ENCODE peak calls at places on chromosomes 2 and 18, in nine cellular contexts. One of them, this sample, is unnamed.
A peak's percentile ranks its signal among the peaks of the same experiment; 100 is the strongest.

GRCh38 chr2:188523901-188524300 is 232.2 kb downstream of the GULP1 start:
- DNase-seq in NCI-H1105: peak; percentile 14
- DNase-seq in GDM1: no peak
- DNase-seq in Jurkat, Clone E6-1: no peak
- DNase-seq in EL: peak; percentile 22
- DNase-seq in Caki2: no peak
- DNase-seq in stimulated activated CD4-positive, alpha-beta T cell treated with anti-CD3 and anti-CD28 coated beads, TNF-alpha, amount 100 ng/mL, for 24 hours: no peak
- DNase-seq in CD4-positive, alpha-beta T cell: no peak
- DNase-seq in GM12865: no peak
- DNase-seq in this sample: peak; percentile 14

GRCh38 chr2:238141541-238142318 is 3.3 kb downstream of the KLHL30 start:
- DNase-seq in NCI-H1105: no peak
- DNase-seq in GDM1: no peak
- DNase-seq in Jurkat, Clone E6-1: no peak
- DNase-seq in EL: peak; percentile 73
- DNase-seq in Caki2: peak; percentile 40
- DNase-seq in stimulated activated CD4-positive, alpha-beta T cell treated with anti-CD3 and anti-CD28 coated beads, TNF-alpha, amount 100 ng/mL, for 24 hours: no peak
- DNase-seq in CD4-positive, alpha-beta T cell: no peak
- DNase-seq in GM12865: no peak
- DNase-seq in this sample: no peak

GRCh38 chr18:29181151-29181901 is 1004.4 kb upstream of the CDH2 start:
- DNase-seq in NCI-H1105: no peak
- DNase-seq in GDM1: no peak
- DNase-seq in Jurkat, Clone E6-1: no peak
- DNase-seq in EL: peak; percentile 87
- DNase-seq in Caki2: peak; percentile 37
- DNase-seq in stimulated activated CD4-positive, alpha-beta T cell treated with anti-CD3 and anti-CD28 coated beads, TNF-alpha, amount 100 ng/mL, for 24 hours: no peak
- DNase-seq in CD4-positive, alpha-beta T cell: no peak
- DNase-seq in GM12865: no peak
- DNase-seq in this sample: no peak

GRCh38 chr2:70627499-70627898 is 73.9 kb upstream of the TGFA start:
- DNase-seq in NCI-H1105: peak; percentile 42
- DNase-seq in GDM1: no peak
- DNase-seq in Jurkat, Clone E6-1: no peak
- DNase-seq in EL: no peak
- DNase-seq in Caki2: no peak
- DNase-seq in stimulated activated CD4-positive, alpha-beta T cell treated with anti-CD3 and anti-CD28 coated beads, TNF-alpha, amount 100 ng/mL, for 24 hours: no peak
- DNase-seq in CD4-positive, alpha-beta T cell: no peak
- DNase-seq in GM12865: no peak
- DNase-seq in this sample: peak; percentile 44

GRCh38 chr18:13584826-13585225 is 141.5 kb downstream of the FAM210A start:
- DNase-seq in NCI-H1105: no peak
- DNase-seq in GDM1: no peak
- DNase-seq in Jurkat, Clone E6-1: no peak
- DNase-seq in EL: no peak
- DNase-seq in Caki2: no peak
- DNase-seq in stimulated activated CD4-positive, alpha-beta T cell treated with anti-CD3 and anti-CD28 coated beads, TNF-alpha, amount 100 ng/mL, for 24 hours: no peak
- DNase-seq in CD4-positive, alpha-beta T cell: no peak
- DNase-seq in GM12865: no peak
- DNase-seq in this sample: no peak

GRCh38 chr2:68325056-68325455 is 5.3 kb upstream of the CNRIP1 start:
- DNase-seq in NCI-H1105: no peak
- DNase-seq in GDM1: no peak
- DNase-seq in Jurkat, Clone E6-1: no peak
- DNase-seq in EL: no peak
- DNase-seq in Caki2: no peak
- DNase-seq in stimulated activated CD4-positive, alpha-beta T cell treated with anti-CD3 and anti-CD28 coated beads, TNF-alpha, amount 100 ng/mL, for 24 hours: no peak
- DNase-seq in CD4-positive, alpha-beta T cell: no peak
- DNase-seq in GM12865: no peak
- DNase-seq in this sample: no peak

GRCh38 chr2:205527801-205528200 is 154.5 kb upstream of the NRP2 start:
- DNase-seq in NCI-H1105: no peak
- DNase-seq in GDM1: no peak
- DNase-seq in Jurkat, Clone E6-1: no peak
- DNase-seq in EL: peak; percentile 8
- DNase-seq in Caki2: no peak
- DNase-seq in stimulated activated CD4-positive, alpha-beta T cell treated with anti-CD3 and anti-CD28 coated beads, TNF-alpha, amount 100 ng/mL, for 24 hours: no peak
- DNase-seq in CD4-positive, alpha-beta T cell: no peak
- DNase-seq in GM12865: no peak
- DNase-seq in this sample: no peak

GRCh38 chr2:80105020-80105419 is 199.5 kb downstream of the LRRTM1 start:
- DNase-seq in NCI-H1105: no peak
- DNase-seq in GDM1: no peak
- DNase-seq in Jurkat, Clone E6-1: no peak
- DNase-seq in EL: peak; percentile 44
- DNase-seq in Caki2: no peak
- DNase-seq in stimulated activated CD4-positive, alpha-beta T cell treated with anti-CD3 and anti-CD28 coated beads, TNF-alpha, amount 100 ng/mL, for 24 hours: no peak
- DNase-seq in CD4-positive, alpha-beta T cell: no peak
- DNase-seq in GM12865: no peak
- DNase-seq in this sample: no peak

GRCh38 chr2:174971868-174972781 is 33.1 kb downstream of the CHN1 start:
- DNase-seq in NCI-H1105: no peak
- DNase-seq in GDM1: no peak
- DNase-seq in Jurkat, Clone E6-1: no peak
- DNase-seq in EL: peak; percentile 86
- DNase-seq in Caki2: peak; percentile 91
- DNase-seq in stimulated activated CD4-positive, alpha-beta T cell treated with anti-CD3 and anti-CD28 coated beads, TNF-alpha, amount 100 ng/mL, for 24 hours: no peak
- DNase-seq in CD4-positive, alpha-beta T cell: no peak
- DNase-seq in GM12865: no peak
- DNase-seq in this sample: peak; percentile 71

GRCh38 chr2:119216994-119217393 is 6.6 kb upstream of the STEAP3 start:
- DNase-seq in NCI-H1105: no peak
- DNase-seq in GDM1: no peak
- DNase-seq in Jurkat, Clone E6-1: no peak
- DNase-seq in EL: no peak
- DNase-seq in Caki2: no peak
- DNase-seq in stimulated activated CD4-positive, alpha-beta T cell treated with anti-CD3 and anti-CD28 coated beads, TNF-alpha, amount 100 ng/mL, for 24 hours: no peak
- DNase-seq in CD4-positive, alpha-beta T cell: no peak
- DNase-seq in GM12865: no peak
- DNase-seq in this sample: no peak

GRCh38 chr2:181348091-181348837 is 108.9 kb upstream of the ITGA4 start:
- DNase-seq in NCI-H1105: no peak
- DNase-seq in GDM1: no peak
- DNase-seq in Jurkat, Clone E6-1: no peak
- DNase-seq in EL: no peak
- DNase-seq in Caki2: no peak
- DNase-seq in stimulated activated CD4-positive, alpha-beta T cell treated with anti-CD3 and anti-CD28 coated beads, TNF-alpha, amount 100 ng/mL, for 24 hours: no peak
- DNase-seq in CD4-positive, alpha-beta T cell: no peak
- DNase-seq in GM12865: peak; percentile 84
- DNase-seq in this sample: no peak

GRCh38 chr2:172674034-172674967 is 61.3 kb upstream of the RAPGEF4 start:
- DNase-seq in NCI-H1105: no peak
- DNase-seq in GDM1: no peak
- DNase-seq in Jurkat, Clone E6-1: no peak
- DNase-seq in EL: peak; percentile 16
- DNase-seq in Caki2: no peak
- DNase-seq in stimulated activated CD4-positive, alpha-beta T cell treated with anti-CD3 and anti-CD28 coated beads, TNF-alpha, amount 100 ng/mL, for 24 hours: peak; percentile 34
- DNase-seq in CD4-positive, alpha-beta T cell: peak; percentile 54
- DNase-seq in GM12865: no peak
- DNase-seq in this sample: no peak

GRCh38 chr2:9637330-9637729 is 6.5 kb upstream of the YWHAQ start:
- DNase-seq in NCI-H1105: no peak
- DNase-seq in GDM1: no peak
- DNase-seq in Jurkat, Clone E6-1: no peak
- DNase-seq in EL: peak; percentile 76
- DNase-seq in Caki2: peak; percentile 55
- DNase-seq in stimulated activated CD4-positive, alpha-beta T cell treated with anti-CD3 and anti-CD28 coated beads, TNF-alpha, amount 100 ng/mL, for 24 hours: no peak
- DNase-seq in CD4-positive, alpha-beta T cell: no peak
- DNase-seq in GM12865: peak; percentile 35
- DNase-seq in this sample: peak; percentile 12

GRCh38 chr2:229249536-229249935 is 21.6 kb downstream of the PID1 start:
- DNase-seq in NCI-H1105: no peak
- DNase-seq in GDM1: no peak
- DNase-seq in Jurkat, Clone E6-1: no peak
- DNase-seq in EL: no peak
- DNase-seq in Caki2: no peak
- DNase-seq in stimulated activated CD4-positive, alpha-beta T cell treated with anti-CD3 and anti-CD28 coated beads, TNF-alpha, amount 100 ng/mL, for 24 hours: no peak
- DNase-seq in CD4-positive, alpha-beta T cell: no peak
- DNase-seq in GM12865: no peak
- DNase-seq in this sample: no peak

GRCh38 chr2:238100821-238101771 is 956 bp downstream of the ESPNL start:
- DNase-seq in NCI-H1105: no peak
- DNase-seq in GDM1: no peak
- DNase-seq in Jurkat, Clone E6-1: no peak
- DNase-seq in EL: no peak
- DNase-seq in Caki2: no peak
- DNase-seq in stimulated activated CD4-positive, alpha-beta T cell treated with anti-CD3 and anti-CD28 coated beads, TNF-alpha, amount 100 ng/mL, for 24 hours: no peak
- DNase-seq in CD4-positive, alpha-beta T cell: peak; percentile 29
- DNase-seq in GM12865: no peak
- DNase-seq in this sample: no peak

GRCh38 chr18:59877366-59877765 is 22.4 kb upstream of the PMAIP1 start:
- DNase-seq in NCI-H1105: no peak
- DNase-seq in GDM1: peak; percentile 11
- DNase-seq in Jurkat, Clone E6-1: no peak
- DNase-seq in EL: no peak
- DNase-seq in Caki2: no peak
- DNase-seq in stimulated activated CD4-positive, alpha-beta T cell treated with anti-CD3 and anti-CD28 coated beads, TNF-alpha, amount 100 ng/mL, for 24 hours: no peak
- DNase-seq in CD4-positive, alpha-beta T cell: no peak
- DNase-seq in GM12865: no peak
- DNase-seq in this sample: no peak

GRCh38 chr2:30655211-30655610 is 152.0 kb downstream of the CAPN13 start:
- DNase-seq in NCI-H1105: no peak
- DNase-seq in GDM1: no peak
- DNase-seq in Jurkat, Clone E6-1: no peak
- DNase-seq in EL: no peak
- DNase-seq in Caki2: no peak
- DNase-seq in stimulated activated CD4-positive, alpha-beta T cell treated with anti-CD3 and anti-CD28 coated beads, TNF-alpha, amount 100 ng/mL, for 24 hours: no peak
- DNase-seq in CD4-positive, alpha-beta T cell: no peak
- DNase-seq in GM12865: no peak
- DNase-seq in this sample: no peak

GRCh38 chr2:11822746-11823411 is 76.4 kb downstream of the LPIN1 start:
- DNase-seq in NCI-H1105: no peak
- DNase-seq in GDM1: no peak
- DNase-seq in Jurkat, Clone E6-1: no peak
- DNase-seq in EL: no peak
- DNase-seq in Caki2: no peak
- DNase-seq in stimulated activated CD4-positive, alpha-beta T cell treated with anti-CD3 and anti-CD28 coated beads, TNF-alpha, amount 100 ng/mL, for 24 hours: no peak
- DNase-seq in CD4-positive, alpha-beta T cell: no peak
- DNase-seq in GM12865: no peak
- DNase-seq in this sample: no peak

GRCh38 chr2:11422491-11422865 is 43.5 kb downstream of the E2F6 start:
- DNase-seq in NCI-H1105: no peak
- DNase-seq in GDM1: no peak
- DNase-seq in Jurkat, Clone E6-1: no peak
- DNase-seq in EL: no peak
- DNase-seq in Caki2: no peak
- DNase-seq in stimulated activated CD4-positive, alpha-beta T cell treated with anti-CD3 and anti-CD28 coated beads, TNF-alpha, amount 100 ng/mL, for 24 hours: no peak
- DNase-seq in CD4-positive, alpha-beta T cell: no peak
- DNase-seq in GM12865: no peak
- DNase-seq in this sample: no peak

GRCh38 chr2:240391111-240392051 is 44.1 kb upstream of the GPC1 start:
- DNase-seq in NCI-H1105: no peak
- DNase-seq in GDM1: no peak
- DNase-seq in Jurkat, Clone E6-1: no peak
- DNase-seq in EL: no peak
- DNase-seq in Caki2: no peak
- DNase-seq in stimulated activated CD4-positive, alpha-beta T cell treated with anti-CD3 and anti-CD28 coated beads, TNF-alpha, amount 100 ng/mL, for 24 hours: no peak
- DNase-seq in CD4-positive, alpha-beta T cell: no peak
- DNase-seq in GM12865: no peak
- DNase-seq in this sample: no peak

GRCh38 chr18:56711706-56712445 is 60.7 kb downstream of the WDR7 start:
- DNase-seq in NCI-H1105: no peak
- DNase-seq in GDM1: no peak
- DNase-seq in Jurkat, Clone E6-1: no peak
- DNase-seq in EL: no peak
- DNase-seq in Caki2: no peak
- DNase-seq in stimulated activated CD4-positive, alpha-beta T cell treated with anti-CD3 and anti-CD28 coated beads, TNF-alpha, amount 100 ng/mL, for 24 hours: no peak
- DNase-seq in CD4-positive, alpha-beta T cell: no peak
- DNase-seq in GM12865: no peak
- DNase-seq in this sample: no peak

GRCh38 chr18:64287926-64288325 is 139.0 kb upstream of the LINC00305 start:
- DNase-seq in NCI-H1105: no peak
- DNase-seq in GDM1: no peak
- DNase-seq in Jurkat, Clone E6-1: no peak
- DNase-seq in EL: no peak
- DNase-seq in Caki2: no peak
- DNase-seq in stimulated activated CD4-positive, alpha-beta T cell treated with anti-CD3 and anti-CD28 coated beads, TNF-alpha, amount 100 ng/mL, for 24 hours: no peak
- DNase-seq in CD4-positive, alpha-beta T cell: no peak
- DNase-seq in GM12865: no peak
- DNase-seq in this sample: no peak

GRCh38 chr2:85589982-85590791 is 5.4 kb upstream of the RNF181 start:
- DNase-seq in NCI-H1105: no peak
- DNase-seq in GDM1: peak; percentile 56
- DNase-seq in Jurkat, Clone E6-1: no peak
- DNase-seq in EL: peak; percentile 85
- DNase-seq in Caki2: no peak
- DNase-seq in stimulated activated CD4-positive, alpha-beta T cell treated with anti-CD3 and anti-CD28 coated beads, TNF-alpha, amount 100 ng/mL, for 24 hours: no peak
- DNase-seq in CD4-positive, alpha-beta T cell: no peak
- DNase-seq in GM12865: no peak
- DNase-seq in this sample: no peak

GRCh38 chr2:127563458-127564428 is 28.3 kb downstream of the MYO7B start:
- DNase-seq in NCI-H1105: no peak
- DNase-seq in GDM1: no peak
- DNase-seq in Jurkat, Clone E6-1: no peak
- DNase-seq in EL: no peak
- DNase-seq in Caki2: no peak
- DNase-seq in stimulated activated CD4-positive, alpha-beta T cell treated with anti-CD3 and anti-CD28 coated beads, TNF-alpha, amount 100 ng/mL, for 24 hours: no peak
- DNase-seq in CD4-positive, alpha-beta T cell: no peak
- DNase-seq in GM12865: peak; percentile 93
- DNase-seq in this sample: no peak

GRCh38 chr2:14756122-14756541 is 123.6 kb downstream of the LRATD1 start:
- DNase-seq in NCI-H1105: no peak
- DNase-seq in GDM1: no peak
- DNase-seq in Jurkat, Clone E6-1: no peak
- DNase-seq in EL: peak; percentile 39
- DNase-seq in Caki2: no peak
- DNase-seq in stimulated activated CD4-positive, alpha-beta T cell treated with anti-CD3 and anti-CD28 coated beads, TNF-alpha, amount 100 ng/mL, for 24 hours: no peak
- DNase-seq in CD4-positive, alpha-beta T cell: no peak
- DNase-seq in GM12865: no peak
- DNase-seq in this sample: no peak

GRCh38 chr2:11582526-11583202 is 48.8 kb downstream of the GREB1 start:
- DNase-seq in NCI-H1105: peak; percentile 16
- DNase-seq in GDM1: peak; percentile 9
- DNase-seq in Jurkat, Clone E6-1: peak; percentile 45
- DNase-seq in EL: peak; percentile 67
- DNase-seq in Caki2: no peak
- DNase-seq in stimulated activated CD4-positive, alpha-beta T cell treated with anti-CD3 and anti-CD28 coated beads, TNF-alpha, amount 100 ng/mL, for 24 hours: peak; percentile 65
- DNase-seq in CD4-positive, alpha-beta T cell: peak; percentile 61
- DNase-seq in GM12865: peak; percentile 73
- DNase-seq in this sample: peak; percentile 33

GRCh38 chr18:58615150-58616132 is 13.4 kb downstream of the ALPK2 start:
- DNase-seq in NCI-H1105: no peak
- DNase-seq in GDM1: no peak
- DNase-seq in Jurkat, Clone E6-1: no peak
- DNase-seq in EL: no peak
- DNase-seq in Caki2: no peak
- DNase-seq in stimulated activated CD4-positive, alpha-beta T cell treated with anti-CD3 and anti-CD28 coated beads, TNF-alpha, amount 100 ng/mL, for 24 hours: peak; percentile 59
- DNase-seq in CD4-positive, alpha-beta T cell: peak; percentile 37
- DNase-seq in GM12865: peak; percentile 91
- DNase-seq in this sample: no peak

GRCh38 chr2:127586136-127586535 is 50.7 kb downstream of the MYO7B start:
- DNase-seq in NCI-H1105: no peak
- DNase-seq in GDM1: no peak
- DNase-seq in Jurkat, Clone E6-1: no peak
- DNase-seq in EL: no peak
- DNase-seq in Caki2: no peak
- DNase-seq in stimulated activated CD4-positive, alpha-beta T cell treated with anti-CD3 and anti-CD28 coated beads, TNF-alpha, amount 100 ng/mL, for 24 hours: no peak
- DNase-seq in CD4-positive, alpha-beta T cell: no peak
- DNase-seq in GM12865: no peak
- DNase-seq in this sample: no peak

GRCh38 chr2:7203056-7203467 is 285.9 kb downstream of the RNF144A start:
- DNase-seq in NCI-H1105: peak; percentile 63
- DNase-seq in GDM1: peak; percentile 5
- DNase-seq in Jurkat, Clone E6-1: peak; percentile 51
- DNase-seq in EL: peak; percentile 44
- DNase-seq in Caki2: no peak
- DNase-seq in stimulated activated CD4-positive, alpha-beta T cell treated with anti-CD3 and anti-CD28 coated beads, TNF-alpha, amount 100 ng/mL, for 24 hours: peak; percentile 43
- DNase-seq in CD4-positive, alpha-beta T cell: peak; percentile 51
- DNase-seq in GM12865: peak; percentile 74
- DNase-seq in this sample: peak; percentile 51